ENCODE peak calls at places on chromosomes 6 and 20, in eight cellular contexts. R is mesendoderm, K is HCT116, J is ovary, V is cardiac muscle cell, Q is mucosa of descending colon, C is endodermal cell, G is suprapubic skin. A is an unnamed sample. For H3K36me3, the result is how much of the 10 kb centered on the place peaks cover.

GRCh38 chr6:39936857-39937256 is 2.6 kb upstream of the MOCS1 start:
- DNase-seq in Q (no peak), G (no peak), V (no peak), K (no peak), C (no peak), R (no peak), J (no peak), A (no peak)

GRCh38 chr20:16692442-16692841 is 37.4 kb upstream of the SNRPB2 start:
- DNase-seq in C (no peak), V (no peak), G (no peak), R (no peak), J (no peak), K (no peak), Q (no peak), A (no peak)

GRCh38 chr6:158121335-158121734 is 46.7 kb downstream of the SERAC1 start:
- DNase-seq in C (no peak), G (no peak), Q (no peak), R (peak), K (no peak), V (no peak), J (no peak), A (no peak)

GRCh38 chr6:129957941-129958898 is 60.2 kb upstream of the L3MBTL3 start:
- DNase-seq in G (no peak), C (no peak), Q (no peak), K (no peak), V (no peak), J (no peak), R (no peak), A (no peak)

GRCh38 chr6:152089992-152090391 is 282.5 kb downstream of the ESR1 start:
- DNase-seq in K (no peak), R (peak), C (no peak), J (no peak), V (peak), G (peak), Q (no peak), A (no peak)

GRCh38 chr6:167870321-167870720 is 43.6 kb downstream of the AFDN start:
- DNase-seq in C (no peak), G (no peak), K (no peak), R (no peak), V (no peak), J (no peak), Q (no peak), A (no peak)

GRCh38 chr6:121879149-121879548 is 443.7 kb downstream of the GJA1 start:
- DNase-seq in J (no peak), R (no peak), Q (no peak), K (no peak), V (peak), G (no peak), C (no peak), A (no peak)

GRCh38 chr20:44039147-44039546 is 124.5 kb downstream of the TOX2 start:
- DNase-seq in R (no peak), V (no peak), C (no peak), J (no peak), K (no peak), G (no peak), Q (no peak), A (no peak)

GRCh38 chr6:156687875-156688549 is 89.2 kb upstream of the ARID1B start:
- DNase-seq in V (peak), C (peak), K (peak), G (no peak), J (no peak), R (peak), Q (no peak), A (no peak)

GRCh38 chr20:50572922-50573777 is 63.0 kb downstream of the PTPN1 start:
- DNase-seq in G (no peak), R (no peak), C (no peak), K (no peak), J (peak), V (peak), Q (no peak), A (no peak)

GRCh38 chr6:8659404-8660189 is 224.3 kb upstream of the SLC35B3 start:
- DNase-seq in V (no peak), J (no peak), Q (no peak), K (no peak), R (no peak), C (no peak), G (no peak), A (no peak)

GRCh38 chr6:51675551-51676275 is 411.7 kb downstream of the PKHD1 start:
- DNase-seq in R (no peak), J (no peak), C (no peak), Q (no peak), K (no peak), V (no peak), G (no peak), A (no peak)

GRCh38 chr6:2140438-2141128 is 104.8 kb downstream of the GMDS start:
- DNase-seq in Q (no peak), G (no peak), K (no peak), R (peak), J (no peak), V (no peak), C (peak), A (no peak)

GRCh38 chr6:131060311-131060710 is 2.7 kb downstream of the EPB41L2 start:
- DNase-seq in J (no peak), V (no peak), R (no peak), G (no peak), Q (no peak), C (no peak), K (no peak), A (no peak)

GRCh38 chr6:131250121-131250520 is 114.9 kb downstream of the AKAP7 start:
- DNase-seq in Q (peak), K (no peak), G (peak), R (peak), C (peak), J (peak), V (peak), A (peak)

GRCh38 chr20:58699246-58700107 is 6.9 kb downstream of the NPEPL1 start:
- DNase-seq in J (no peak), Q (no peak), R (no peak), K (no peak), V (peak), C (no peak), G (peak), A (no peak)

GRCh38 chr20:17202030-17202429 is 24.8 kb upstream of the PCSK2 start:
- DNase-seq in C (no peak), G (no peak), Q (no peak), K (no peak), R (peak), J (no peak), V (no peak), A (no peak)

GRCh38 chr20:36167826-36168634 is 13.5 kb downstream of the EPB41L1 start:
- DNase-seq in V (no peak), R (no peak), C (no peak), K (peak), Q (no peak), G (no peak), J (no peak), A (no peak)

GRCh38 chr20:31446084-31446819 is 5.8 kb downstream of the DEFB123 start:
- DNase-seq in K (no peak), R (no peak), V (no peak), Q (no peak), G (no peak), C (no peak), J (no peak), A (no peak)

GRCh38 chr6:88748141-88748540 is 215.3 kb downstream of the RNGTT start:
- DNase-seq in C (no peak), J (no peak), G (no peak), R (no peak), V (peak), Q (no peak), K (no peak), A (no peak)

DNA sequence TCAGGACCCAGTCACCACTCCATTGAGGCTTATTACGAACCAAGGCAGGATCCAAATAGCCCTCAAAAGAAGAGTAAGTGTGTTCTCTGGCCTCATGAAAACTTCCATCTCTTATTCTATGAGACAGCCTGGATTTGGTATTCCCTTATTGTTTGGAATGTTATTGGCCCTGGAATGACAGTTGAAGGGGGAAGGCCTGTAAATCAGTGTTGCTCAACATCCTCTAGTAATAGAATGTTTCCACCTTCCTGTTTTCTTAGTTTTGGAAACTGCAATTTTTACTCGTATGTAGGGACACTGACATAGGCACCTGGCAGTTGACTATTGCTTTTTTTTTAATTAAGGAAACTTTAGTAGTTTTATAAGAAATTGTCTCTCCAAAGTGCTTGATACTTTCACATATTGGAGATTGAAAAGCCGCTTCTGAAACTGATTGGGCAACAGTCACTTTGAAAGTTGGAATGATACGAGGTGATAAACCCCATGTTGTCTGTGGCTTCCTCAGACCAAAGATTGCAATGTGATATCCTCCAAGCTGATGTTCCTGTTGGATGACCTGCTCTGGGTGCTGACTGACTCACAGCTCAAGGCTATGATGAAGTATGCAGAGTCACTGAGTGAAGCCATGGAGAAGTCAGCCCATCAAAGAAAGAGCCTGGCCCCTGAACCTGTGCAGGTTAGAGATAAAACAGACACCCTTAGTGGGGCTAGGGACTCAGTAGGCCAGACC is 43.1 kb downstream of the BLTP3A start:
- DNase-seq in Q (no peak), G (no peak), K (no peak), C (no peak), J (no peak), V (peak), R (peak), A (no peak)
- H3K36me3 ChIP-seq in Q (under half), G (under half), K (under half), C (under half), J (under half), V (under half), R (under half), A (under half)

GRCh38 chr6:150046943-150047342 is 21.6 kb upstream of the RAET1L start:
- DNase-seq in C (no peak), Q (no peak), K (no peak), G (no peak), J (no peak), V (no peak), R (peak), A (no peak)

GRCh38 chr6:150043096-150043495 is 17.8 kb upstream of the RAET1L start:
- DNase-seq in C (no peak), J (no peak), Q (no peak), R (no peak), G (no peak), V (no peak), K (no peak), A (no peak)

GRCh38 chr6:150048099-150048498 is 20.8 kb downstream of the ULBP3 start:
- DNase-seq in G (no peak), K (no peak), V (no peak), C (no peak), Q (no peak), R (no peak), J (no peak), A (no peak)

GRCh38 chr6:150044621-150045145 is 19.4 kb upstream of the RAET1L start:
- DNase-seq in G (no peak), R (no peak), V (no peak), J (no peak), C (no peak), Q (no peak), K (no peak), A (no peak)

GRCh38 chr6:150043501-150044412 is 18.4 kb upstream of the RAET1L start:
- DNase-seq in C (no peak), K (no peak), G (no peak), R (no peak), J (no peak), Q (no peak), V (no peak), A (no peak)
- H3K4me3 ChIP-seq in C (no peak), K (no peak), G (no peak), R (no peak), J (no peak), Q (no peak), V (no peak), A (no peak)

GRCh38 chr20:35021063-35021462 is 65.4 kb downstream of the MYH7B start:
- DNase-seq in K (no peak), V (peak), Q (no peak), R (no peak), J (no peak), G (no peak), C (no peak), A (no peak)

GRCh38 chr20:35020108-35021031 is 64.7 kb downstream of the MYH7B start:
- DNase-seq in K (no peak), J (no peak), Q (no peak), R (no peak), C (no peak), G (no peak), V (peak), A (no peak)

GRCh38 chr20:35021831-35022230 is 66.2 kb downstream of the MYH7B start:
- DNase-seq in G (no peak), J (no peak), K (no peak), R (no peak), Q (no peak), C (no peak), V (no peak), A (no peak)

GRCh38 chr20:35025116-35025515 is 67.5 kb downstream of the TRPC4AP start:
- DNase-seq in V (no peak), K (no peak), G (no peak), J (no peak), R (no peak), Q (no peak), C (no peak), A (no peak)

GRCh38 chr20:35023624-35024023 is 68.0 kb downstream of the MYH7B start:
- DNase-seq in G (no peak), K (no peak), V (no peak), J (no peak), Q (no peak), C (no peak), R (no peak), A (no peak)
- H3K36me3 ChIP-seq in G (half or more), K (under half), V (under half), J (under half), Q (under half), C (half or more), R (under half), A (under half)

DNA sequence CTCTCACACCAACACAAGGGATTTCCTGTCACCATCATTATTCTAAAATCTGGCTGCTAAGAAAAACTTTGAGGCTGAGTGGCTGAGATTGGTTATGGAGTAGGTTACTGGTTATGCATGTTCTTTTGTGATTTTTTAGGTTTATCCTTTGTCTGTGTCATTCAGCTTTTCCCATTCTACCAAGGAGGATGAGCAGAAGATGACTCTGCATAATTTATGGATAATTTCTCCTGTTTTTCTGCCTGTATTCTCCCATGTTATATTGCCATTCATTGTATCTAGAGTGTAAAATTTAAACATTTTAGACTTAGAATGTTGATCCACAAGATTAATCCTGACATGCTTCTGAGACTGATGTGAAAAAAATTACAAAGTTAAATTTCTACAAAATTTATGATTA is 67.8 kb downstream of the SOBP start:
- DNase-seq in Q (no peak), V (no peak), C (no peak), G (no peak), J (no peak), K (no peak), R (no peak), A (no peak)
- H3K4me3 ChIP-seq in Q (no peak), V (no peak), C (no peak), G (no peak), J (no peak), K (no peak), R (no peak), A (no peak)

DNA sequence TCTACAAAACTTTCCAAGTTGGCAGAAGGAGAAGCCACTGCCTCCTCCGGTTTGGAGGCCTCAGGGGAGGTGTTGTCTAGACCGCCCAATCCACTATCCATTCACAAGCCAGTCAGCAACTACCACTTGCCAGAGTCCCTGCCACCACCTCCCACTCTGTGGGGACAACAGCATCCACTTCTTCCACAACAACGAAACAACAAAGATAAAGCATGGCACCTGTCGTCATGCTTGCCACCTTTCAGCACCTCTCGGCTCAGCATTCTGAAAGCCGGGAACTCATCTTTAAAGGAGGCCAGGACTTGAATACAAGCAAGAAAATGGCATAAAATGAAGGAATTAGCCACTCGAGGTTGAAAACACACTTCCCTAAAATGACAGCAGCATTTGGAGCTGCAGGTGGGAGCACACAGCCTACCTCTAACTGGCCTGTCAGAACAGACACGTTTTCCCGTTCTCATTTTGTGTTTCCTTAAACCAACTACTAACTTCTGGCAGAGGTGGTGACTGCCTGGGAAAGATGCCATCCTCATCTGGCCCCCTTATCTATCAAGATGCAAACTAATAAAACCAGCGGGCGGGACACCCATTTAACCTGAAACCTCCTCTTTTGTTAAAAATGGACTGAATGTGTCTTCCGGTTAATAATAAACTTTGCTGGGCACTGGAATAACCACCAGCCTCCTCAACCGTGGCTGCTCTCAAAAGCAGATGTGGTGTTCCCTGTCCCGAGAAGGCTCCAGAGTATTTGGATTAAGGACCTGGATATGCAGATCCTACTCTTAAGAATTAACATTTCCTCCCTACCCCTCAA is 21.7 kb downstream of the YTHDF1 start:
- DNase-seq in C (no peak), V (no peak), R (peak), J (no peak), Q (peak), G (no peak), K (no peak), A (no peak)
- H3K36me3 ChIP-seq in C (half or more), V (under half), R (under half), J (under half), Q (under half), G (under half), K (under half), A (under half)

A was measured in lung.